ENCODE peak calls at places on chromosomes 6 and 20, in eight cellular contexts. One of them, this sample, is unnamed.

GRCh38 chr6:163438940-163439335 is 24.4 kb downstream of the QKI start:
- DNase-seq in T-helper 2 cell: peak
- DNase-seq in stimulated activated CD8-positive, alpha-beta memory T cell treated with anti-CD3 and anti-CD28 coated beads, Interleukin-7, amount 100 ng/mL, for 1 hour: no peak
- DNase-seq in hepatocyte: peak
- DNase-seq in stimulated activated CD4-positive, alpha-beta T cell treated with anti-CD3 and anti-CD28 coated beads, Interleukin-2, amount 100 ng/mL, for 48 hours: no peak
- DNase-seq in ACHN: no peak
- DNase-seq in M059J: peak
- DNase-seq in esophagus muscularis mucosa: no peak
- DNase-seq in this sample: no peak

GRCh38 chr20:42686057-42686456 is 503.6 kb downstream of the PTPRT start:
- DNase-seq in T-helper 2 cell: no peak
- DNase-seq in stimulated activated CD8-positive, alpha-beta memory T cell treated with anti-CD3 and anti-CD28 coated beads, Interleukin-7, amount 100 ng/mL, for 1 hour: no peak
- DNase-seq in hepatocyte: no peak
- DNase-seq in stimulated activated CD4-positive, alpha-beta T cell treated with anti-CD3 and anti-CD28 coated beads, Interleukin-2, amount 100 ng/mL, for 48 hours: no peak
- DNase-seq in ACHN: no peak
- DNase-seq in M059J: no peak
- DNase-seq in esophagus muscularis mucosa: no peak
- DNase-seq in this sample: no peak

GRCh38 chr20:50663095-50663821 is 28.1 kb downstream of the RIPOR3 start:
- DNase-seq in T-helper 2 cell: peak
- DNase-seq in stimulated activated CD8-positive, alpha-beta memory T cell treated with anti-CD3 and anti-CD28 coated beads, Interleukin-7, amount 100 ng/mL, for 1 hour: no peak
- DNase-seq in hepatocyte: peak
- DNase-seq in stimulated activated CD4-positive, alpha-beta T cell treated with anti-CD3 and anti-CD28 coated beads, Interleukin-2, amount 100 ng/mL, for 48 hours: no peak
- DNase-seq in ACHN: peak
- DNase-seq in M059J: peak
- DNase-seq in esophagus muscularis mucosa: no peak
- DNase-seq in this sample: no peak

GRCh38 chr20:757509-757908 is 10.8 kb downstream of the SLC52A3 start:
- DNase-seq in T-helper 2 cell: no peak
- DNase-seq in stimulated activated CD8-positive, alpha-beta memory T cell treated with anti-CD3 and anti-CD28 coated beads, Interleukin-7, amount 100 ng/mL, for 1 hour: no peak
- DNase-seq in hepatocyte: no peak
- DNase-seq in stimulated activated CD4-positive, alpha-beta T cell treated with anti-CD3 and anti-CD28 coated beads, Interleukin-2, amount 100 ng/mL, for 48 hours: no peak
- DNase-seq in ACHN: no peak
- DNase-seq in M059J: no peak
- DNase-seq in esophagus muscularis mucosa: no peak
- DNase-seq in this sample: no peak

GRCh38 chr6:43949451-43950110 is 177.7 kb downstream of the MRPL14 start:
- DNase-seq in T-helper 2 cell: no peak
- DNase-seq in stimulated activated CD8-positive, alpha-beta memory T cell treated with anti-CD3 and anti-CD28 coated beads, Interleukin-7, amount 100 ng/mL, for 1 hour: no peak
- DNase-seq in hepatocyte: no peak
- DNase-seq in stimulated activated CD4-positive, alpha-beta T cell treated with anti-CD3 and anti-CD28 coated beads, Interleukin-2, amount 100 ng/mL, for 48 hours: no peak
- DNase-seq in ACHN: no peak
- DNase-seq in M059J: no peak
- DNase-seq in esophagus muscularis mucosa: no peak
- DNase-seq in this sample: no peak

GRCh38 chr6:82494367-82494766 is 130.8 kb downstream of the TPBG start:
- DNase-seq in T-helper 2 cell: no peak
- DNase-seq in stimulated activated CD8-positive, alpha-beta memory T cell treated with anti-CD3 and anti-CD28 coated beads, Interleukin-7, amount 100 ng/mL, for 1 hour: no peak
- DNase-seq in hepatocyte: no peak
- DNase-seq in stimulated activated CD4-positive, alpha-beta T cell treated with anti-CD3 and anti-CD28 coated beads, Interleukin-2, amount 100 ng/mL, for 48 hours: no peak
- DNase-seq in ACHN: no peak
- DNase-seq in M059J: peak
- DNase-seq in esophagus muscularis mucosa: no peak
- DNase-seq in this sample: no peak

GRCh38 chr20:25465398-25465797 is 57.9 kb downstream of the GINS1 start:
- DNase-seq in T-helper 2 cell: no peak
- DNase-seq in stimulated activated CD8-positive, alpha-beta memory T cell treated with anti-CD3 and anti-CD28 coated beads, Interleukin-7, amount 100 ng/mL, for 1 hour: no peak
- DNase-seq in hepatocyte: no peak
- DNase-seq in stimulated activated CD4-positive, alpha-beta T cell treated with anti-CD3 and anti-CD28 coated beads, Interleukin-2, amount 100 ng/mL, for 48 hours: no peak
- DNase-seq in ACHN: no peak
- DNase-seq in M059J: no peak
- DNase-seq in esophagus muscularis mucosa: no peak
- DNase-seq in this sample: no peak

GRCh38 chr20:51434556-51435256 is 107.8 kb downstream of the NFATC2 start:
- DNase-seq in T-helper 2 cell: no peak
- DNase-seq in stimulated activated CD8-positive, alpha-beta memory T cell treated with anti-CD3 and anti-CD28 coated beads, Interleukin-7, amount 100 ng/mL, for 1 hour: no peak
- DNase-seq in hepatocyte: no peak
- DNase-seq in stimulated activated CD4-positive, alpha-beta T cell treated with anti-CD3 and anti-CD28 coated beads, Interleukin-2, amount 100 ng/mL, for 48 hours: no peak
- DNase-seq in ACHN: no peak
- DNase-seq in M059J: peak
- DNase-seq in esophagus muscularis mucosa: no peak
- DNase-seq in this sample: no peak

GRCh38 chr6:125899726-125900182 is 56.8 kb upstream of the HINT3 start:
- DNase-seq in T-helper 2 cell: no peak
- DNase-seq in stimulated activated CD8-positive, alpha-beta memory T cell treated with anti-CD3 and anti-CD28 coated beads, Interleukin-7, amount 100 ng/mL, for 1 hour: no peak
- DNase-seq in hepatocyte: no peak
- DNase-seq in stimulated activated CD4-positive, alpha-beta T cell treated with anti-CD3 and anti-CD28 coated beads, Interleukin-2, amount 100 ng/mL, for 48 hours: no peak
- DNase-seq in ACHN: peak
- DNase-seq in M059J: no peak
- DNase-seq in esophagus muscularis mucosa: no peak
- DNase-seq in this sample: no peak

GRCh38 chr6:63571382-63571882 is 848 bp upstream of the LOC128125822 start:
- DNase-seq in T-helper 2 cell: peak
- DNase-seq in stimulated activated CD8-positive, alpha-beta memory T cell treated with anti-CD3 and anti-CD28 coated beads, Interleukin-7, amount 100 ng/mL, for 1 hour: no peak
- DNase-seq in hepatocyte: no peak
- DNase-seq in stimulated activated CD4-positive, alpha-beta T cell treated with anti-CD3 and anti-CD28 coated beads, Interleukin-2, amount 100 ng/mL, for 48 hours: no peak
- DNase-seq in ACHN: no peak
- DNase-seq in M059J: no peak
- DNase-seq in esophagus muscularis mucosa: no peak
- DNase-seq in this sample: no peak

GRCh38 chr20:43022081-43022480 is 167.6 kb downstream of the PTPRT start:
- DNase-seq in T-helper 2 cell: no peak
- DNase-seq in stimulated activated CD8-positive, alpha-beta memory T cell treated with anti-CD3 and anti-CD28 coated beads, Interleukin-7, amount 100 ng/mL, for 1 hour: no peak
- DNase-seq in hepatocyte: no peak
- DNase-seq in stimulated activated CD4-positive, alpha-beta T cell treated with anti-CD3 and anti-CD28 coated beads, Interleukin-2, amount 100 ng/mL, for 48 hours: no peak
- DNase-seq in ACHN: no peak
- DNase-seq in M059J: no peak
- DNase-seq in esophagus muscularis mucosa: peak
- DNase-seq in this sample: no peak

GRCh38 chr20:40771848-40772247 is 82.8 kb upstream of the MAFB start:
- DNase-seq in T-helper 2 cell: no peak
- DNase-seq in stimulated activated CD8-positive, alpha-beta memory T cell treated with anti-CD3 and anti-CD28 coated beads, Interleukin-7, amount 100 ng/mL, for 1 hour: no peak
- DNase-seq in hepatocyte: no peak
- DNase-seq in stimulated activated CD4-positive, alpha-beta T cell treated with anti-CD3 and anti-CD28 coated beads, Interleukin-2, amount 100 ng/mL, for 48 hours: no peak
- DNase-seq in ACHN: no peak
- DNase-seq in M059J: no peak
- DNase-seq in esophagus muscularis mucosa: no peak
- DNase-seq in this sample: no peak

GRCh38 chr6:1908784-1909183 is 299.1 kb downstream of the FOXC1 start:
- DNase-seq in T-helper 2 cell: no peak
- DNase-seq in stimulated activated CD8-positive, alpha-beta memory T cell treated with anti-CD3 and anti-CD28 coated beads, Interleukin-7, amount 100 ng/mL, for 1 hour: no peak
- DNase-seq in hepatocyte: no peak
- DNase-seq in stimulated activated CD4-positive, alpha-beta T cell treated with anti-CD3 and anti-CD28 coated beads, Interleukin-2, amount 100 ng/mL, for 48 hours: no peak
- DNase-seq in ACHN: no peak
- DNase-seq in M059J: peak
- DNase-seq in esophagus muscularis mucosa: peak
- DNase-seq in this sample: no peak

GRCh38 chr6:41462980-41463930 is 82.9 kb upstream of the FOXP4 start:
- DNase-seq in T-helper 2 cell: no peak
- DNase-seq in stimulated activated CD8-positive, alpha-beta memory T cell treated with anti-CD3 and anti-CD28 coated beads, Interleukin-7, amount 100 ng/mL, for 1 hour: no peak
- DNase-seq in hepatocyte: peak
- DNase-seq in stimulated activated CD4-positive, alpha-beta T cell treated with anti-CD3 and anti-CD28 coated beads, Interleukin-2, amount 100 ng/mL, for 48 hours: no peak
- DNase-seq in ACHN: peak
- DNase-seq in M059J: peak
- DNase-seq in esophagus muscularis mucosa: no peak
- DNase-seq in this sample: no peak

GRCh38 chr6:42224222-42225042 is 6.8 kb upstream of the MRPS10 start:
- DNase-seq in T-helper 2 cell: peak
- DNase-seq in stimulated activated CD8-positive, alpha-beta memory T cell treated with anti-CD3 and anti-CD28 coated beads, Interleukin-7, amount 100 ng/mL, for 1 hour: no peak
- DNase-seq in hepatocyte: peak
- DNase-seq in stimulated activated CD4-positive, alpha-beta T cell treated with anti-CD3 and anti-CD28 coated beads, Interleukin-2, amount 100 ng/mL, for 48 hours: no peak
- DNase-seq in ACHN: peak
- DNase-seq in M059J: peak
- DNase-seq in esophagus muscularis mucosa: no peak
- DNase-seq in this sample: peak

GRCh38 chr20:63149531-63150207 is 66.3 kb downstream of the YTHDF1 start:
- DNase-seq in T-helper 2 cell: no peak
- DNase-seq in stimulated activated CD8-positive, alpha-beta memory T cell treated with anti-CD3 and anti-CD28 coated beads, Interleukin-7, amount 100 ng/mL, for 1 hour: no peak
- DNase-seq in hepatocyte: no peak
- DNase-seq in stimulated activated CD4-positive, alpha-beta T cell treated with anti-CD3 and anti-CD28 coated beads, Interleukin-2, amount 100 ng/mL, for 48 hours: no peak
- DNase-seq in ACHN: no peak
- DNase-seq in M059J: no peak
- DNase-seq in esophagus muscularis mucosa: no peak
- DNase-seq in this sample: no peak

GRCh38 chr20:33828912-33829560 is 17.9 kb downstream of the CHMP4B start:
- DNase-seq in T-helper 2 cell: no peak
- DNase-seq in stimulated activated CD8-positive, alpha-beta memory T cell treated with anti-CD3 and anti-CD28 coated beads, Interleukin-7, amount 100 ng/mL, for 1 hour: no peak
- DNase-seq in hepatocyte: peak
- DNase-seq in stimulated activated CD4-positive, alpha-beta T cell treated with anti-CD3 and anti-CD28 coated beads, Interleukin-2, amount 100 ng/mL, for 48 hours: no peak
- DNase-seq in ACHN: no peak
- DNase-seq in M059J: no peak
- DNase-seq in esophagus muscularis mucosa: no peak
- DNase-seq in this sample: no peak

GRCh38 chr6:63904844-63905243 is 269.2 kb downstream of the PHF3 start:
- DNase-seq in T-helper 2 cell: peak
- DNase-seq in stimulated activated CD8-positive, alpha-beta memory T cell treated with anti-CD3 and anti-CD28 coated beads, Interleukin-7, amount 100 ng/mL, for 1 hour: no peak
- DNase-seq in hepatocyte: peak
- DNase-seq in stimulated activated CD4-positive, alpha-beta T cell treated with anti-CD3 and anti-CD28 coated beads, Interleukin-2, amount 100 ng/mL, for 48 hours: no peak
- DNase-seq in ACHN: no peak
- DNase-seq in M059J: peak
- DNase-seq in esophagus muscularis mucosa: no peak
- DNase-seq in this sample: no peak

GRCh38 chr20:36378686-36379085 is 72.5 kb downstream of the DLGAP4 start:
- DNase-seq in T-helper 2 cell: no peak
- DNase-seq in stimulated activated CD8-positive, alpha-beta memory T cell treated with anti-CD3 and anti-CD28 coated beads, Interleukin-7, amount 100 ng/mL, for 1 hour: no peak
- DNase-seq in hepatocyte: no peak
- DNase-seq in stimulated activated CD4-positive, alpha-beta T cell treated with anti-CD3 and anti-CD28 coated beads, Interleukin-2, amount 100 ng/mL, for 48 hours: no peak
- DNase-seq in ACHN: no peak
- DNase-seq in M059J: no peak
- DNase-seq in esophagus muscularis mucosa: no peak
- DNase-seq in this sample: no peak

GRCh38 chr6:56595490-56596122 is 47.1 kb downstream of the DST start:
- DNase-seq in T-helper 2 cell: peak
- DNase-seq in stimulated activated CD8-positive, alpha-beta memory T cell treated with anti-CD3 and anti-CD28 coated beads, Interleukin-7, amount 100 ng/mL, for 1 hour: no peak
- DNase-seq in hepatocyte: peak
- DNase-seq in stimulated activated CD4-positive, alpha-beta T cell treated with anti-CD3 and anti-CD28 coated beads, Interleukin-2, amount 100 ng/mL, for 48 hours: peak
- DNase-seq in ACHN: peak
- DNase-seq in M059J: peak
- DNase-seq in esophagus muscularis mucosa: no peak
- DNase-seq in this sample: peak

GRCh38 chr6:127328043-127328442 is 15.4 kb downstream of the ECHDC1 start:
- DNase-seq in T-helper 2 cell: no peak
- DNase-seq in stimulated activated CD8-positive, alpha-beta memory T cell treated with anti-CD3 and anti-CD28 coated beads, Interleukin-7, amount 100 ng/mL, for 1 hour: no peak
- DNase-seq in hepatocyte: no peak
- DNase-seq in stimulated activated CD4-positive, alpha-beta T cell treated with anti-CD3 and anti-CD28 coated beads, Interleukin-2, amount 100 ng/mL, for 48 hours: no peak
- DNase-seq in ACHN: no peak
- DNase-seq in M059J: peak
- DNase-seq in esophagus muscularis mucosa: no peak
- DNase-seq in this sample: no peak

GRCh38 chr6:142927904-142928303 is 17.1 kb downstream of the HIVEP2 start:
- DNase-seq in T-helper 2 cell: peak
- DNase-seq in stimulated activated CD8-positive, alpha-beta memory T cell treated with anti-CD3 and anti-CD28 coated beads, Interleukin-7, amount 100 ng/mL, for 1 hour: no peak
- DNase-seq in hepatocyte: no peak
- DNase-seq in stimulated activated CD4-positive, alpha-beta T cell treated with anti-CD3 and anti-CD28 coated beads, Interleukin-2, amount 100 ng/mL, for 48 hours: no peak
- DNase-seq in ACHN: no peak
- DNase-seq in M059J: no peak
- DNase-seq in esophagus muscularis mucosa: no peak
- DNase-seq in this sample: no peak

GRCh38 chr6:149082320-149082719 is 235.2 kb upstream of the TAB2 start:
- DNase-seq in T-helper 2 cell: peak
- DNase-seq in stimulated activated CD8-positive, alpha-beta memory T cell treated with anti-CD3 and anti-CD28 coated beads, Interleukin-7, amount 100 ng/mL, for 1 hour: peak
- DNase-seq in hepatocyte: peak
- DNase-seq in stimulated activated CD4-positive, alpha-beta T cell treated with anti-CD3 and anti-CD28 coated beads, Interleukin-2, amount 100 ng/mL, for 48 hours: peak
- DNase-seq in ACHN: peak
- DNase-seq in M059J: peak
- DNase-seq in esophagus muscularis mucosa: no peak
- DNase-seq in this sample: no peak

GRCh38 chr6:134464690-134465411 is 146.9 kb upstream of the SGK1 start:
- DNase-seq in T-helper 2 cell: peak
- DNase-seq in stimulated activated CD8-positive, alpha-beta memory T cell treated with anti-CD3 and anti-CD28 coated beads, Interleukin-7, amount 100 ng/mL, for 1 hour: no peak
- DNase-seq in hepatocyte: no peak
- DNase-seq in stimulated activated CD4-positive, alpha-beta T cell treated with anti-CD3 and anti-CD28 coated beads, Interleukin-2, amount 100 ng/mL, for 48 hours: no peak
- DNase-seq in ACHN: no peak
- DNase-seq in M059J: peak
- DNase-seq in esophagus muscularis mucosa: no peak
- DNase-seq in this sample: peak

GRCh38 chr6:112054520-112055160 is 736 bp downstream of the CCN6 start:
- DNase-seq in T-helper 2 cell: no peak
- DNase-seq in stimulated activated CD8-positive, alpha-beta memory T cell treated with anti-CD3 and anti-CD28 coated beads, Interleukin-7, amount 100 ng/mL, for 1 hour: no peak
- DNase-seq in hepatocyte: peak
- DNase-seq in stimulated activated CD4-positive, alpha-beta T cell treated with anti-CD3 and anti-CD28 coated beads, Interleukin-2, amount 100 ng/mL, for 48 hours: no peak
- DNase-seq in ACHN: no peak
- DNase-seq in M059J: no peak
- DNase-seq in esophagus muscularis mucosa: no peak
- DNase-seq in this sample: no peak

GRCh38 chr6:166046232-166046631 is 121.4 kb downstream of the TBXT start:
- DNase-seq in T-helper 2 cell: no peak
- DNase-seq in stimulated activated CD8-positive, alpha-beta memory T cell treated with anti-CD3 and anti-CD28 coated beads, Interleukin-7, amount 100 ng/mL, for 1 hour: no peak
- DNase-seq in hepatocyte: no peak
- DNase-seq in stimulated activated CD4-positive, alpha-beta T cell treated with anti-CD3 and anti-CD28 coated beads, Interleukin-2, amount 100 ng/mL, for 48 hours: no peak
- DNase-seq in ACHN: peak
- DNase-seq in M059J: peak
- DNase-seq in esophagus muscularis mucosa: no peak
- DNase-seq in this sample: no peak

This sample was measured in GM06990.